ENCODE peak calls at places on chromosomes 16 and 17, in four cellular contexts. X is AG09309, Z is AG04450, E is heart left ventricle. S is an unnamed sample.

GRCh38 chr17:49388290-49388640 is 26.2 kb upstream of the ZNF652 start:
- DNase-seq in X (no peak), Z (no peak), E (no peak), S (no peak)

GRCh38 chr17:72119963-72120877 is 600 bp upstream of the SOX9 start:
- DNase-seq in X (no peak), Z (peak), E (peak), S (peak)

GRCh38 chr16:66740010-66740409 is 11.4 kb downstream of the DYNC1LI2 start:
- DNase-seq in X (no peak), Z (no peak), E (no peak), S (no peak)

GRCh38 chr16:50695017-50696000 is 1.9 kb downstream of the NOD2 start:
- DNase-seq in X (no peak), Z (no peak), E (peak), S (no peak)

GRCh38 chr16:84593825-84594724 is 23.8 kb downstream of the COTL1 start:
- DNase-seq in X (no peak), Z (no peak), E (peak), S (no peak)

GRCh38 chr17:2613089-2613808 is 19.8 kb downstream of the PAFAH1B1 start:
- DNase-seq in X (no peak), Z (no peak), E (no peak), S (no peak)

GRCh38 chr17:40075216-40076100 is 12.7 kb downstream of the THRA start:
- DNase-seq in X (no peak), Z (no peak), E (peak), S (peak)

GRCh38 chr17:73984981-73985380 is 218.5 kb upstream of the RPL38 start:
- DNase-seq in X (no peak), Z (no peak), E (no peak), S (no peak)

GRCh38 chr17:19448341-19449268 is 37.6 kb downstream of the RNF112 start:
- DNase-seq in X (peak), Z (peak), E (no peak), S (peak)

GRCh38 chr16:11396241-11397048 is 51.2 kb downstream of the RMI2 start:
- DNase-seq in X (no peak), Z (peak), E (peak), S (peak)

GRCh38 chr17:19928299-19928698 is 49.3 kb downstream of the AKAP10 start:
- DNase-seq in X (peak), Z (no peak), E (no peak), S (peak)

GRCh38 chr17:63932008-63932561 is at the start of gene CD79B:
- DNase-seq in X (no peak), Z (no peak), E (no peak), S (no peak)

GRCh38 chr17:4786111-4786491 is at the start of gene VMO1:
- DNase-seq in X (no peak), Z (no peak), E (peak), S (peak)

GRCh38 chr17:17693253-17693954 is 12.1 kb downstream of the RAI1 start:
- DNase-seq in X (no peak), Z (no peak), E (peak), S (no peak)

GRCh38 chr16:1825864-1826690 is 548 bp downstream of the HAGH start:
- DNase-seq in X (no peak), Z (peak), E (no peak), S (peak)
- TF ChIP-seq CTCF in X (no peak), Z (no peak), E (no peak), S (no peak)

GRCh38 chr17:82127704-82128103 is 29.7 kb upstream of the FASN start:
- DNase-seq in X (no peak), Z (no peak), E (no peak), S (no peak)

GRCh38 chr17:82129095-82129494 is 31.1 kb upstream of the FASN start:
- DNase-seq in X (no peak), Z (no peak), E (no peak), S (no peak)

GRCh38 chr17:82126479-82127314 is 28.7 kb upstream of the FASN start:
- DNase-seq in X (no peak), Z (no peak), E (no peak), S (no peak)

GRCh38 chr17:82128287-82128686 is 30.3 kb upstream of the FASN start:
- DNase-seq in X (no peak), Z (no peak), E (no peak), S (no peak)

DNA sequence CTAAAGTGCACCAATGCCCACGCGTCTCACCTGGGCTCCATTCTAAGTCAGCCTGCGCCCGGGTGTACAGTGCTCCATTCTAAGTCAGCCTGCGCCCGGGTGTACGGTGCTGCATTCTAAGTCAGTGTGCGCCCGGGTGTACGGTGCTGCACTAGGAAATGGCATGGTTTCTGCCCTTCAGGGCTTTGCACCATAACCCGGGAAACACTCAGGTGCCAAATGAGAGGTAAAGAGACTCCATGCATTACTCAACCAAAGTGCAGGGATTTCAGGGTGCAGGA is 29.2 kb upstream of the FASN start:
- DNase-seq in X (no peak), Z (no peak), E (no peak), S (no peak)
- H3K4me3 ChIP-seq in X (no peak), Z (no peak), E (no peak), S (no peak)

GRCh38 chr17:44000871-44001460 is 3.5 kb upstream of the NAGS start:
- DNase-seq in X (no peak), Z (no peak), E (no peak), S (no peak)
- TF ChIP-seq CTCF in X (no peak), Z (no peak), E (no peak), S (no peak)

DNA sequence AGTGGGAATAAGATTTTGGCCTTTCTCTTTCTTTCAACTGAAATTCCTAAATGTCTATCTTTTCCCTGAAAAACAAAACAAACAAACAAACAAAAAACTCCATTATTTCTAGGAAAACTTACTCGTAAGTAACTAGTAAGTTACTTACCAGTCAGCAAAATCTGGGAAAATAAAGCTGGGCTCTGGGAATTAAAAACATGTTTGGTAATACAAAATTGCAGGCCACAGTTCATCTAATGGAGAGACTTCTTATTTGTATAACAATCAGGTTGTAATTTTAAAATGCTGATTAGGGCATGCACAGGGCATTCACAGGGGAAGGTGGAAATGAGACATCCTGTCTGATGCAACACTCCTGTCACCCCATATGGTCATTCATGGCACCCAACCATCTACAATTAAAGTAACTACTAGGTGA is 3.8 kb upstream of the WIPI1 start:
- DNase-seq in X (no peak), Z (no peak), E (no peak), S (peak)
- H3K4me3 ChIP-seq in X (no peak), Z (no peak), E (no peak), S (no peak)

DNA sequence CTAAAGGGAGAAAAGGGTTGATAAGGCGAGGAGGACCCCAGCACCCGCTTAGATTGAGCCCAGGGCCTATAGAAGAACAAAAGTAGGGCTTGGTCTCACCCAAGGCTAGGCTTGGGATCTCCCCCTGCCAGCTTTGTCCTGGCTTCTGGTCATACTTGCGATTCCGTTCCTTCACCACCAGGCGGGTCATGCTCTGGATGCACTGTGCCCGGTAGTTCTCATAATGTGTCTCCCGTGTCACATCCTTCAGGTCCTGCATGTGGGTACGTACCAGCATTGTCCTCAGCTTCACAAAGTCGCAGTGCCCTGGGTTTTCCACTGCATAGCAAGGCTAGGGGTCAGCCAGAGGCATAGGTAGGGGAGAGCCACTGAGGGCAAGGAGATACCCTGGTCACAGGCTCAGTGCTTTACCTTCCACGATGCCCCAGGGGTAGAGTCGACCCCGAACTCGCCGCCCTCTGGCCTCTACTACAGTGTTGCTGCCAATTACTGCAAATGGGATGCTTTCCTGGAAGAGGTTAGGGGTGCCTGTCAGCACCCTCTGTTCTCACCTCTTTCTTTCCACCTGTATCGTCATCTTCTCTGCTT is 6.5 kb upstream of the MTMR4 start:
- DNase-seq in X (no peak), Z (no peak), E (no peak), S (peak)
- TF ChIP-seq CTCF in X (peak), Z (peak), E (no peak), S (peak)

GRCh38 chr17:6496116-6496481 is 51.8 kb downstream of the PIMREG start:
- DNase-seq in X (no peak), Z (no peak), E (no peak), S (no peak)
- H3K4me3 ChIP-seq in X (no peak), Z (no peak), E (no peak), S (no peak)

S was measured in AG10803.